ENCODE peak calls at places on chromosomes 5 and 9, in five cellular contexts. F is Jurkat, Clone E6-1; T is iris pigment epithelial cell; N is activated CD8-positive, alpha-beta memory T cell treated with anti-CD3 and anti-CD28 coated beads for 24 hours; Z is K562. Q is an unnamed sample.

GRCh38 chr5:159133041-159133741 is 33.5 kb upstream of the EBF1 start:
- DNase-seq in F (peak; percentile 57), T (peak; percentile 78), N (no peak), Z (peak; percentile 22), Q (peak; percentile 49)

GRCh38 chr9:120303519-120303918 is 276.4 kb downstream of the CDK5RAP2 start:
- DNase-seq in N (no peak), Z (no peak), F (no peak), T (no peak), Q (no peak)

GRCh38 chr5:142087920-142088679 is 20.5 kb upstream of the NDFIP1 start:
- DNase-seq in F (no peak), N (no peak), Z (no peak), T (no peak), Q (no peak)

GRCh38 chr9:7976167-7976755 is 176.7 kb upstream of the DMAC1 start:
- DNase-seq in T (no peak), N (no peak), Z (no peak), F (peak; percentile 93), Q (no peak)

GRCh38 chr5:107502711-107503110 is 168.0 kb downstream of the EFNA5 start:
- DNase-seq in Z (no peak), T (no peak), F (no peak), N (no peak), Q (no peak)

GRCh38 chr5:140556438-140556837 is 835 bp downstream of the SRA1 start:
- DNase-seq in F (no peak), Z (no peak), T (no peak), N (no peak), Q (no peak)

GRCh38 chr9:137311971-137312851 is 10.1 kb upstream of the NRARP start:
- DNase-seq in N (no peak), F (no peak), Z (peak; percentile 7), T (no peak), Q (peak; percentile 43)

GRCh38 chr9:92745881-92746280 is 18.8 kb downstream of the BICD2 start:
- DNase-seq in N (no peak), Z (no peak), F (no peak), T (no peak), Q (no peak)

GRCh38 chr5:115471674-115472073 is 72.9 kb downstream of the FEM1C start:
- DNase-seq in T (no peak), F (no peak), N (no peak), Z (no peak), Q (no peak)

GRCh38 chr9:14312721-14313377 is 1.1 kb downstream of the NFIB start:
- DNase-seq in F (no peak), T (no peak), Z (peak; percentile 12), N (no peak), Q (peak; percentile 54)

GRCh38 chr5:77145666-77146065 is 58.6 kb upstream of the ZBED3 start:
- DNase-seq in Z (no peak), T (peak; percentile 64), F (no peak), N (no peak), Q (no peak)

GRCh38 chr5:148855249-148856008 is 29.0 kb downstream of the ADRB2 start:
- DNase-seq in Z (no peak), F (no peak), N (no peak), T (no peak), Q (no peak)